ENCODE peak calls at places on chromosomes 13 and 19, in ten cellular contexts. E, Y, A, G, I, J, H, C, L and U are unnamed samples.

GRCh38 chr19:2043864-2044708 is 7.0 kb downstream of the MKNK2 start:
- DNase-seq in E (no peak), Y (peak), A (no peak), G (no peak), I (no peak), J (no peak), H (no peak), C (peak), L (no peak), U (no peak)

GRCh38 chr19:743168-743687 is 7.7 kb upstream of the MISP start:
- DNase-seq in E (no peak), Y (no peak), A (no peak), G (no peak), I (no peak), J (no peak), H (no peak), C (peak), L (peak), U (no peak)

GRCh38 chr19:48543121-48543710 is 8.8 kb upstream of the SULT2B1 start:
- DNase-seq in E (no peak), Y (no peak), A (peak), G (no peak), I (no peak), J (peak), H (no peak), C (no peak), L (no peak), U (no peak)

GRCh38 chr13:59356607-59357006 is 807.1 kb downstream of the DIAPH3 start:
- DNase-seq in E (peak), Y (no peak), A (peak), G (no peak), I (no peak), J (peak), H (no peak), C (peak), L (peak), U (peak)

GRCh38 chr13:100363874-100364273 is 224.7 kb downstream of the GGACT start:
- DNase-seq in E (no peak), Y (no peak), A (no peak), G (no peak), I (peak), J (no peak), H (no peak), C (no peak), L (no peak), U (no peak)

GRCh38 chr13:75783906-75784485 is 147.9 kb downstream of the LMO7 start:
- DNase-seq in E (no peak), Y (no peak), A (no peak), G (no peak), I (no peak), J (no peak), H (no peak), C (no peak), L (no peak), U (no peak)

GRCh38 chr19:378706-379105 is 30.2 kb downstream of the C2CD4C start:
- DNase-seq in E (no peak), Y (no peak), A (no peak), G (no peak), I (no peak), J (no peak), H (no peak), C (no peak), L (no peak), U (no peak)

GRCh38 chr19:1555802-1556638 is 12.1 kb downstream of the MEX3D start:
- DNase-seq in E (no peak), Y (peak), A (no peak), G (no peak), I (no peak), J (no peak), H (no peak), C (peak), L (no peak), U (no peak)

GRCh38 chr19:43675269-43675879 is 5.4 kb upstream of the PLAUR start:
- DNase-seq in E (no peak), Y (no peak), A (no peak), G (no peak), I (no peak), J (peak), H (no peak), C (peak), L (no peak), U (peak)

GRCh38 chr13:102354011-102354410 is 47.8 kb downstream of the FGF14 start:
- DNase-seq in E (no peak), Y (no peak), A (no peak), G (no peak), I (no peak), J (no peak), H (no peak), C (no peak), L (no peak), U (no peak)

GRCh38 chr13:22703601-22704209 is 477.1 kb upstream of the SGCG start:
- DNase-seq in E (no peak), Y (no peak), A (no peak), G (no peak), I (no peak), J (no peak), H (no peak), C (no peak), L (no peak), U (no peak)